ENCODE peak calls at places on chromosomes 6 and 20, in four cellular contexts. B is effector CD4-positive, alpha-beta T cell; P is T-helper 2 cell treated with Interferon-gamma antibody and Interleukin-4, amounts not matched to agents 5 μg/mL and 100 μg/mL, for 36 hours; Q is endothelial cell of umbilical vein. E is an unnamed sample.

GRCh38 chr6:35018746-35019145 is 122.4 kb downstream of the TCP11 start:
- DNase-seq in B (no peak), P (no peak), Q (peak), E (no peak)

GRCh38 chr6:30752164-30752927 is 8.0 kb upstream of the IER3 start:
- DNase-seq in B (no peak), P (no peak), Q (peak), E (peak)

GRCh38 chr6:13089296-13089994 is 238.9 kb downstream of the TBC1D7 start:
- DNase-seq in B (no peak), P (no peak), Q (peak), E (no peak)

GRCh38 chr20:33793011-33793931 is 17.9 kb upstream of the CHMP4B start:
- DNase-seq in B (no peak), P (no peak), Q (peak), E (peak)

GRCh38 chr6:11616200-11616611 is 78.7 kb downstream of the TMEM170B start:
- DNase-seq in B (no peak), P (no peak), Q (no peak), E (no peak)

GRCh38 chr6:125095501-125096301 is 57.9 kb upstream of the TPD52L1 start:
- DNase-seq in B (no peak), P (no peak), Q (peak), E (no peak)

GRCh38 chr20:14832630-14833029 is 495.2 kb upstream of the FLRT3 start:
- DNase-seq in B (no peak), P (no peak), Q (no peak), E (no peak)

GRCh38 chr20:53981752-53982437 is 88.5 kb downstream of the BCAS1 start:
- DNase-seq in B (no peak), P (peak), Q (no peak), E (no peak)

GRCh38 chr20:32316667-32317066 is 39.2 kb downstream of the KIF3B start:
- DNase-seq in B (no peak), P (no peak), Q (no peak), E (no peak)

GRCh38 chr6:161487694-161488093 is 213.8 kb upstream of the AGPAT4 start:
- DNase-seq in B (no peak), P (no peak), Q (peak), E (no peak)

GRCh38 chr20:52637201-52637600 is 335.0 kb upstream of the TSHZ2 start:
- DNase-seq in B (no peak), P (no peak), Q (no peak), E (no peak)

GRCh38 chr6:4383910-4384637 is 248.7 kb upstream of the ECI2 start:
- DNase-seq in B (no peak), P (no peak), Q (peak), E (no peak)

GRCh38 chr20:2798095-2798805 is 2.2 kb downstream of the CPXM1 start:
- DNase-seq in B (no peak), P (no peak), Q (no peak), E (no peak)

GRCh38 chr6:38080349-38080748 is 260.8 kb downstream of the ZFAND3 start:
- DNase-seq in B (no peak), P (no peak), Q (peak), E (no peak)

GRCh38 chr6:46925563-46926253 is 4.0 kb upstream of the ADGRF5 start:
- DNase-seq in B (no peak), P (no peak), Q (peak), E (peak)

GRCh38 chr6:34549056-34549803 is 6.9 kb downstream of the SPDEF start:
- DNase-seq in B (no peak), P (no peak), Q (no peak), E (no peak)

GRCh38 chr20:12660918-12661317 is 347.9 kb upstream of the SPTLC3 start:
- DNase-seq in B (no peak), P (no peak), Q (no peak), E (no peak)

GRCh38 chr6:704037-704436 is 11.1 kb upstream of the EXOC2 start:
- DNase-seq in B (no peak), P (no peak), Q (no peak), E (no peak)

GRCh38 chr6:85390105-85390728 is 59.7 kb upstream of the NT5E start:
- DNase-seq in B (no peak), P (no peak), Q (no peak), E (no peak)

GRCh38 chr6:92559002-92559401 is 860.4 kb downstream of the EPHA7 start:
- DNase-seq in B (no peak), P (no peak), Q (no peak), E (no peak)

GRCh38 chr20:46332373-46333135 is 24.3 kb upstream of the CDH22 start:
- DNase-seq in B (no peak), P (no peak), Q (no peak), E (no peak)

GRCh38 chr6:132900849-132901248 is 86.5 kb downstream of the RPS12 start:
- DNase-seq in B (no peak), P (no peak), Q (no peak), E (no peak)

GRCh38 chr6:32116674-32117073 is 7.5 kb upstream of the TNXB start:
- DNase-seq in B (no peak), P (no peak), Q (no peak), E (no peak)

GRCh38 chr20:37737806-37738442 is 44.1 kb downstream of the CTNNBL1 start:
- DNase-seq in B (no peak), P (no peak), Q (no peak), E (no peak)

GRCh38 chr6:44738652-44739141 is 351.2 kb downstream of the CDC5L start:
- DNase-seq in B (no peak), P (no peak), Q (no peak), E (no peak)

GRCh38 chr20:50068041-50068651 is 44.8 kb downstream of the UBE2V1 start:
- DNase-seq in B (no peak), P (no peak), Q (no peak), E (no peak)

GRCh38 chr6:79657238-79657637 is 26.1 kb downstream of the SH3BGRL2 start:
- DNase-seq in B (no peak), P (no peak), Q (no peak), E (no peak)

GRCh38 chr20:57990396-57990987 is 238.0 kb downstream of the ANKRD60 start:
- DNase-seq in B (no peak), P (no peak), Q (peak), E (peak)